ENCODE peak calls at places on chromosome 2, in ten cellular contexts. G is stimulated activated CD8-positive, alpha-beta memory T cell treated with anti-CD3 and anti-CD28 coated beads, Interleukin-12 subunit alpha, Interleukin-12 subunit beta, amount 100 ng/mL, for 4 hours; M is nucleus accumbens; I is activated CD8-positive, alpha-beta memory T cell treated with anti-CD3 and anti-CD28 coated beads, Interleukin-2, amount 50 U/mL, for 48 hours; P is RPMI8226; X is SIG-M5; O is iris pigment epithelial cell; C is LoVo; Z is EH; A is H4. F is an unnamed sample.

GRCh38 chr2:8004250-8004681 is 677.6 kb upstream of the ID2 start:
- DNase-seq in A (peak; percentile 62), I (no peak), O (peak; percentile 32), M (no peak), C (peak; percentile 48), X (no peak), Z (peak; percentile 92), P (peak; percentile 75), G (no peak), F (no peak)

GRCh38 chr2:234788841-234789240 is 163.0 kb upstream of the SH3BP4 start:
- DNase-seq in X (no peak), O (no peak), Z (no peak), A (no peak), M (no peak), G (no peak), I (no peak), C (no peak), P (no peak), F (no peak)

GRCh38 chr2:42547014-42547413 is 21.4 kb upstream of the MTA3 start:
- DNase-seq in Z (no peak), P (no peak), C (no peak), X (peak; percentile 61), I (no peak), O (no peak), G (no peak), M (no peak), A (no peak), F (no peak)

GRCh38 chr2:121095257-121096080 is 189.5 kb downstream of the TFCP2L1 start:
- DNase-seq in X (no peak), C (peak; percentile 54), I (no peak), G (no peak), O (peak; percentile 77), A (peak; percentile 75), P (peak; percentile 65), M (peak; percentile 9), Z (peak; percentile 64), F (peak; percentile 79)

GRCh38 chr2:27920148-27920885 is 29.8 kb downstream of the BABAM2 start:
- DNase-seq in A (no peak), P (peak; percentile 16), C (peak; percentile 48), M (no peak), X (no peak), G (no peak), I (no peak), Z (peak; percentile 60), O (peak; percentile 87), F (no peak)

GRCh38 chr2:180577567-180577966 is 402.8 kb upstream of the UBE2E3 start:
- DNase-seq in P (no peak), G (no peak), I (no peak), C (no peak), Z (no peak), M (no peak), A (no peak), X (no peak), O (no peak), F (no peak)

GRCh38 chr2:16315911-16316310 is 349.7 kb downstream of the CYRIA start:
- DNase-seq in M (no peak), Z (no peak), C (no peak), O (no peak), G (no peak), P (no peak), I (no peak), X (no peak), A (no peak), F (no peak)

GRCh38 chr2:141534671-141535359 is 596.0 kb downstream of the LRP1B start:
- DNase-seq in O (no peak), A (no peak), Z (peak; percentile 18), M (no peak), P (no peak), X (peak; percentile 40), I (no peak), C (no peak), G (no peak), F (no peak)

GRCh38 chr2:11753452-11753885 is 7.0 kb downstream of the LPIN1 start:
- DNase-seq in G (no peak), P (peak; percentile 93), C (no peak), O (no peak), X (peak; percentile 87), M (no peak), I (peak; percentile 64), Z (peak; percentile 7), A (no peak), F (peak; percentile 81)

GRCh38 chr2:196171248-196171871 is at the start of gene STK17B:
- DNase-seq in P (peak; percentile 98), Z (peak; percentile 94), M (peak; percentile 67), I (peak; percentile 97), A (peak; percentile 94), X (peak; percentile 76), G (peak; percentile 96), C (peak; percentile 94), O (peak; percentile 94), F (peak; percentile 98)

GRCh38 chr2:145599761-145600160 is 1079.8 kb upstream of the ZEB2 start:
- DNase-seq in P (no peak), O (peak; percentile 75), M (no peak), Z (peak; percentile 64), I (no peak), G (no peak), X (no peak), C (no peak), A (no peak), F (no peak)

GRCh38 chr2:55035716-55036115 is 14.5 kb downstream of the RTN4 start:
- DNase-seq in O (no peak), A (no peak), I (no peak), P (no peak), G (no peak), X (no peak), Z (no peak), M (no peak), C (no peak), F (no peak)

GRCh38 chr2:7279421-7279949 is 362.3 kb downstream of the RNF144A start:
- DNase-seq in M (no peak), I (no peak), O (no peak), P (no peak), C (no peak), X (no peak), Z (no peak), G (no peak), A (no peak), F (no peak)

GRCh38 chr2:148667114-148667513 is 22.6 kb downstream of the EPC2 start:
- DNase-seq in C (no peak), Z (no peak), G (no peak), I (no peak), O (peak; percentile 45), M (no peak), P (no peak), X (no peak), A (no peak), F (no peak)

GRCh38 chr2:236972491-236973379 is 113.0 kb upstream of the COPS8 start:
- DNase-seq in C (no peak), I (no peak), X (no peak), O (peak; percentile 78), M (no peak), G (no peak), Z (peak; percentile 57), A (peak; percentile 23), P (no peak), F (peak; percentile 21)